ENCODE peak calls at places on chromosomes 2 and 18, in four cellular contexts. N is GM23248, U is kidney epithelial cell, T is NCI-H146. X is an unnamed sample.

GRCh38 chr2:200405599-200406298 is 99.3 kb downstream of the SPATS2L start:
- DNase-seq in N (peak; percentile 93), U (peak; percentile 89), T (peak; percentile 82), X (no peak)

GRCh38 chr2:102050854-102051391 is 59.2 kb downstream of the IL1R2 start:
- DNase-seq in N (peak; percentile 76), U (no peak), T (no peak), X (no peak)

GRCh38 chr2:224085246-224085645 is 46.2 kb upstream of the SERPINE2 start:
- DNase-seq in N (peak; percentile 87), U (peak; percentile 32), T (no peak), X (no peak)

GRCh38 chr18:80252136-80252535 is 4.8 kb upstream of the PARD6G start:
- DNase-seq in N (peak; percentile 71), U (peak; percentile 28), T (no peak), X (no peak)

GRCh38 chr2:164314148-164314547 is 307.1 kb downstream of the GRB14 start:
- DNase-seq in N (peak; percentile 21), U (no peak), T (no peak), X (no peak)

GRCh38 chr18:56382541-56382940 is 255.9 kb downstream of the TXNL1 start:
- DNase-seq in N (no peak), U (no peak), T (no peak), X (no peak)

GRCh38 chr2:46171996-46172546 is 125.1 kb upstream of the EPAS1 start:
- DNase-seq in N (no peak), U (no peak), T (peak; percentile 8), X (no peak)

GRCh38 chr2:156918410-156918809 is 339.1 kb upstream of the GALNT5 start:
- DNase-seq in N (peak; percentile 10), U (peak; percentile 45), T (no peak), X (no peak)

GRCh38 chr18:3012306-3012919 is 531 bp downstream of the LPIN2 start:
- DNase-seq in N (peak; percentile 72), U (no peak), T (peak; percentile 79), X (no peak)

GRCh38 chr2:235900631-235901030 is 267.6 kb downstream of the GBX2 start:
- DNase-seq in N (no peak), U (peak; percentile 9), T (no peak), X (no peak)

GRCh38 chr2:30464544-30465170 is 17.6 kb downstream of the LCLAT1 start:
- DNase-seq in N (no peak), U (no peak), T (no peak), X (no peak)

GRCh38 chr2:32611366-32611765 is 16.5 kb upstream of the TTC27 start:
- DNase-seq in N (no peak), U (peak; percentile 5), T (no peak), X (no peak)

GRCh38 chr2:226887940-226888339 is 52.1 kb downstream of the RHBDD1 start:
- DNase-seq in N (peak; percentile 85), U (no peak), T (no peak), X (no peak)